ENCODE peak calls at places on chromosomes 7 and 10, in five cellular contexts. One of them, this sample, is unnamed.

GRCh38 chr10:92688927-92689662 is 660 bp upstream of the HHEX start:
- DNase-seq in PC-3: peak
- DNase-seq in right atrium auricular region: no peak
- DNase-seq in hepatocyte: peak
- DNase-seq in WERI-Rb-1: peak
- DNase-seq in this sample: no peak

GRCh38 chr7:2175091-2175490 is 57.7 kb downstream of the MAD1L1 start:
- DNase-seq in right atrium auricular region: peak
- DNase-seq in WERI-Rb-1: no peak
- DNase-seq in PC-3: no peak
- DNase-seq in hepatocyte: peak
- DNase-seq in this sample: no peak

GRCh38 chr7:94509264-94509878 is at the start of gene CASD1:
- DNase-seq in hepatocyte: no peak
- DNase-seq in WERI-Rb-1: peak
- DNase-seq in right atrium auricular region: no peak
- DNase-seq in PC-3: peak
- DNase-seq in this sample: peak

GRCh38 chr7:89377219-89377618 is 581.7 kb upstream of the TEX47 start:
- DNase-seq in hepatocyte: no peak
- DNase-seq in WERI-Rb-1: no peak
- DNase-seq in PC-3: no peak
- DNase-seq in right atrium auricular region: no peak
- DNase-seq in this sample: no peak

GRCh38 chr7:17530741-17531417 is 232.4 kb downstream of the AHR start:
- DNase-seq in hepatocyte: no peak
- DNase-seq in PC-3: peak
- DNase-seq in WERI-Rb-1: no peak
- DNase-seq in right atrium auricular region: no peak
- DNase-seq in this sample: no peak

GRCh38 chr10:99435986-99436633 is 5.7 kb upstream of the GOT1 start:
- DNase-seq in WERI-Rb-1: no peak
- DNase-seq in hepatocyte: peak
- DNase-seq in right atrium auricular region: no peak
- DNase-seq in PC-3: peak
- DNase-seq in this sample: no peak

GRCh38 chr10:132368881-132369635 is 27.9 kb upstream of the PWWP2B start:
- DNase-seq in right atrium auricular region: no peak
- DNase-seq in hepatocyte: no peak
- DNase-seq in WERI-Rb-1: no peak
- DNase-seq in PC-3: no peak
- DNase-seq in this sample: no peak

GRCh38 chr7:145269418-145270161 is 433.7 kb upstream of the TPK1 start:
- DNase-seq in PC-3: peak
- DNase-seq in hepatocyte: no peak
- DNase-seq in right atrium auricular region: no peak
- DNase-seq in WERI-Rb-1: no peak
- DNase-seq in this sample: no peak

GRCh38 chr10:8410506-8410905 is 356.0 kb downstream of the GATA3 start:
- DNase-seq in PC-3: no peak
- DNase-seq in right atrium auricular region: no peak
- DNase-seq in hepatocyte: no peak
- DNase-seq in WERI-Rb-1: no peak
- DNase-seq in this sample: no peak

GRCh38 chr10:60905580-60905979 is 38.4 kb downstream of the RHOBTB1 start:
- DNase-seq in PC-3: no peak
- DNase-seq in hepatocyte: no peak
- DNase-seq in right atrium auricular region: no peak
- DNase-seq in WERI-Rb-1: no peak
- DNase-seq in this sample: peak

GRCh38 chr7:43123457-43123856 is 11.0 kb downstream of the HECW1 start:
- DNase-seq in PC-3: no peak
- DNase-seq in WERI-Rb-1: no peak
- DNase-seq in hepatocyte: no peak
- DNase-seq in right atrium auricular region: no peak
- DNase-seq in this sample: no peak

GRCh38 chr7:18754766-18755165 is 259.2 kb downstream of the HDAC9 start:
- DNase-seq in right atrium auricular region: no peak
- DNase-seq in WERI-Rb-1: no peak
- DNase-seq in PC-3: peak
- DNase-seq in hepatocyte: no peak
- DNase-seq in this sample: no peak

GRCh38 chr7:158110034-158110590 is 477.5 kb downstream of the PTPRN2 start:
- DNase-seq in PC-3: no peak
- DNase-seq in right atrium auricular region: peak
- DNase-seq in hepatocyte: no peak
- DNase-seq in WERI-Rb-1: no peak
- DNase-seq in this sample: no peak

GRCh38 chr7:130380121-130380860 is at the start of gene CPA1:
- DNase-seq in WERI-Rb-1: peak
- DNase-seq in hepatocyte: no peak
- DNase-seq in right atrium auricular region: no peak
- DNase-seq in PC-3: no peak
- DNase-seq in this sample: no peak

GRCh38 chr7:92742186-92742585 is 94.2 kb downstream of the CDK6 start:
- DNase-seq in WERI-Rb-1: no peak
- DNase-seq in hepatocyte: no peak
- DNase-seq in right atrium auricular region: no peak
- DNase-seq in PC-3: no peak
- DNase-seq in this sample: no peak

GRCh38 chr7:28144266-28144665 is 36.3 kb downstream of the JAZF1 start:
- DNase-seq in PC-3: no peak
- DNase-seq in hepatocyte: peak
- DNase-seq in WERI-Rb-1: no peak
- DNase-seq in right atrium auricular region: no peak
- DNase-seq in this sample: no peak

GRCh38 chr10:119461380-119461779 is 81.1 kb downstream of the RGS10 start:
- DNase-seq in right atrium auricular region: no peak
- DNase-seq in WERI-Rb-1: no peak
- DNase-seq in hepatocyte: no peak
- DNase-seq in PC-3: peak
- DNase-seq in this sample: no peak

GRCh38 chr10:90458571-90458970 is 399.3 kb downstream of the HTR7 start:
- DNase-seq in PC-3: no peak
- DNase-seq in hepatocyte: no peak
- DNase-seq in WERI-Rb-1: no peak
- DNase-seq in right atrium auricular region: no peak
- DNase-seq in this sample: no peak

GRCh38 chr7:158910254-158911053 is 54.1 kb downstream of the DYNC2I1 start:
- DNase-seq in hepatocyte: no peak
- DNase-seq in PC-3: no peak
- DNase-seq in WERI-Rb-1: no peak
- DNase-seq in right atrium auricular region: no peak
- DNase-seq in this sample: no peak

GRCh38 chr10:23694446-23694920 is 255.6 kb downstream of the OTUD1 start:
- DNase-seq in WERI-Rb-1: peak
- DNase-seq in hepatocyte: peak
- DNase-seq in PC-3: no peak
- DNase-seq in right atrium auricular region: no peak
- DNase-seq in this sample: no peak

GRCh38 chr7:81150951-81151361 is 232.1 kb upstream of the SEMA3C start:
- DNase-seq in PC-3: no peak
- DNase-seq in hepatocyte: no peak
- DNase-seq in WERI-Rb-1: no peak
- DNase-seq in right atrium auricular region: no peak
- DNase-seq in this sample: peak

GRCh38 chr7:73742338-73742752 is 3.7 kb upstream of the ABHD11 start:
- DNase-seq in PC-3: no peak
- DNase-seq in right atrium auricular region: no peak
- DNase-seq in hepatocyte: peak
- DNase-seq in WERI-Rb-1: no peak
- DNase-seq in this sample: no peak
- H3K27ac ChIP-seq in PC-3: peak
- H3K27ac ChIP-seq in right atrium auricular region: no peak
- H3K27ac ChIP-seq in hepatocyte: peak
- H3K27ac ChIP-seq in WERI-Rb-1: peak
- H3K27ac ChIP-seq in this sample: no peak

GRCh38 chr10:74919671-74920070 is 93.3 kb downstream of the KAT6B start:
- DNase-seq in WERI-Rb-1: no peak
- DNase-seq in right atrium auricular region: no peak
- DNase-seq in PC-3: no peak
- DNase-seq in hepatocyte: no peak
- DNase-seq in this sample: no peak
- TF ChIP-seq CTCF in WERI-Rb-1: no peak
- TF ChIP-seq CTCF in right atrium auricular region: no peak
- TF ChIP-seq CTCF in PC-3: no peak
- TF ChIP-seq CTCF in hepatocyte: no peak
- TF ChIP-seq CTCF in this sample: no peak

DNA sequence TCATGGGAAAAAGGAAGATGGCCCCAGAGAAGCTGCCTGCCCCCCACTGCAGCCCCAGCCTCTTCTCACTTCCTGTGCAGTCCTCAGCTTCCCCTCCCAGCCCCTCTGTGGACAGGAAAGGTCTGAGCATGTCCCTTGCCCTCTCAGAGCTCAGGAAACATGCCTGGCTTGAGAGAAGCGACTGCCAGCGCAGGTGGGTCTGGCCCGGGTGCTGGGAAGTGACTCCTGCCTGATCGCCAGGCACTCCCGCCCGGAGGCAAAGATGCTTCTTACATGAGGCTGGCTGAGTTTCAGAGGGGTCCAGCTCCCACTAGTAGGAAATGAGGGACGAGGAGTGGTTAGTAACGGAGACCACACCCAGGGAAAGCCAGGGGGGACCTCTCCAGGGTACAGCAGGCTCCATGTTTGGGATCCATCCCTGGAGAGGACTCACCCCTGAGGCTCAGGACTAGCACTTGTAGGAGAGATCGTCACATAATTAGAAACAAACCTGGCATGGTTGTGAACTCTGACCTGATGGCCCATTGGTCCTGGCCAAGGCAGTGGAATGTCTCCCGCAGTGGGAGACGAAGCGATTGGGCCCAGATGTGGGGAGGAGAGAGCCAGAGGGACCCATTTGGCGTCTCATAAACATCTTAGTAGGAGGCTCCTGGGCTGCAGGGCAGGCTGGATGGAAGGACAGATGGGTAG is 12.3 kb downstream of the ELN start:
- DNase-seq in right atrium auricular region: no peak
- DNase-seq in WERI-Rb-1: no peak
- DNase-seq in hepatocyte: no peak
- DNase-seq in PC-3: no peak
- DNase-seq in this sample: no peak
- H3K27ac ChIP-seq in right atrium auricular region: no peak
- H3K27ac ChIP-seq in WERI-Rb-1: no peak
- H3K27ac ChIP-seq in hepatocyte: no peak
- H3K27ac ChIP-seq in PC-3: no peak
- H3K27ac ChIP-seq in this sample: peak

GRCh38 chr7:114658188-114658587 is 243.6 kb downstream of the FOXP2 start:
- DNase-seq in WERI-Rb-1: no peak
- DNase-seq in PC-3: no peak
- DNase-seq in hepatocyte: no peak
- DNase-seq in right atrium auricular region: no peak
- DNase-seq in this sample: no peak

GRCh38 chr7:114659409-114659808 is 244.8 kb downstream of the FOXP2 start:
- DNase-seq in WERI-Rb-1: no peak
- DNase-seq in right atrium auricular region: no peak
- DNase-seq in hepatocyte: no peak
- DNase-seq in PC-3: no peak
- DNase-seq in this sample: no peak

GRCh38 chr7:114660007-114660406 is 245.4 kb downstream of the FOXP2 start:
- DNase-seq in hepatocyte: no peak
- DNase-seq in right atrium auricular region: no peak
- DNase-seq in WERI-Rb-1: no peak
- DNase-seq in PC-3: no peak
- DNase-seq in this sample: no peak

GRCh38 chr7:114662002-114662677 is 247.5 kb downstream of the FOXP2 start:
- DNase-seq in right atrium auricular region: no peak
- DNase-seq in PC-3: no peak
- DNase-seq in hepatocyte: no peak
- DNase-seq in WERI-Rb-1: no peak
- DNase-seq in this sample: no peak

GRCh38 chr7:114663502-114663901 is 248.9 kb downstream of the FOXP2 start:
- DNase-seq in WERI-Rb-1: peak
- DNase-seq in right atrium auricular region: no peak
- DNase-seq in PC-3: peak
- DNase-seq in hepatocyte: peak
- DNase-seq in this sample: no peak
- TF ChIP-seq CTCF in WERI-Rb-1: peak
- TF ChIP-seq CTCF in right atrium auricular region: peak
- TF ChIP-seq CTCF in PC-3: peak
- TF ChIP-seq CTCF in hepatocyte: peak
- TF ChIP-seq CTCF in this sample: peak

DNA sequence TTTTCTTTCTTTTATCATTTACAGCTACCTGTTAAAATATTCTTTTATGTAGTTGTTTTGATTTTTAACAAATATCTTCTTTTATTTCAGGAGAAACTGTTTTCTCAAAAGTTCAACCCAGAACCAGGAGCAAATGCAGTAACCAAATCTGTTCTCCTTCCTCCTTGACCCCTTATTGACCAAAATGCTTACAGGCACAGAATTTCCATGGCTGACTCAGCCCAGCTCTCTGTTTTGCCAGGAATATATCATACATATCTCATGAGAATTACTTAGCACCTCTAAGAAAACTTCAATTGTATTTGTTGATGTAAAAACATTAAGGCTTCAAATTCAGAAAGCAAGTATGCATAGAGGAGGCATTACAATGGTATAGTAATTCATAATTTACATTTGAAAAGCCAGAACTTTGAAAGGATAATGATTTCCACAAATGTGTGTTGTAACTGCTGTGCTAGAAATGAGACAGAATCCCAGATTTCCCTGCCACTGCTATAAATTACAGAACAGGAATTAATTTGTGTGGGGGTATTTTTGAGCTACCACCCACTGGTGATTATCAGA is 2.2 kb downstream of the GSAP start:
- DNase-seq in WERI-Rb-1: no peak
- DNase-seq in right atrium auricular region: no peak
- DNase-seq in PC-3: peak
- DNase-seq in hepatocyte: no peak
- DNase-seq in this sample: no peak
- H3K27ac ChIP-seq in WERI-Rb-1: no peak
- H3K27ac ChIP-seq in right atrium auricular region: no peak
- H3K27ac ChIP-seq in PC-3: peak
- H3K27ac ChIP-seq in hepatocyte: peak
- H3K27ac ChIP-seq in this sample: no peak

GRCh38 chr7:25318077-25318476 is 89.8 kb upstream of the NPVF start:
- DNase-seq in PC-3: no peak
- DNase-seq in WERI-Rb-1: no peak
- DNase-seq in hepatocyte: no peak
- DNase-seq in right atrium auricular region: no peak
- DNase-seq in this sample: no peak
- TF ChIP-seq CTCF in PC-3: peak
- TF ChIP-seq CTCF in WERI-Rb-1: no peak
- TF ChIP-seq CTCF in hepatocyte: peak
- TF ChIP-seq CTCF in right atrium auricular region: peak
- TF ChIP-seq CTCF in this sample: no peak